ENCODE peak calls at places on chromosomes 3 and 15, in five cellular contexts. W is cardiac muscle cell, S is HL-60, K is NCI-H460, A is IMR-90. M is an unnamed sample.

GRCh38 chr15:68373028-68373427 is 58.9 kb downstream of the ITGA11 start:
- DNase-seq in W (no peak), S (no peak), K (no peak), A (no peak), M (no peak)

GRCh38 chr3:134651347-134652041 is 672 bp upstream of the KY start:
- DNase-seq in W (peak), S (no peak), K (no peak), A (peak), M (no peak)

GRCh38 chr3:41888368-41889076 is 73.4 kb downstream of the ULK4 start:
- DNase-seq in W (no peak), S (no peak), K (no peak), A (no peak), M (no peak)

GRCh38 chr3:25088284-25088683 is 339.8 kb upstream of the RARB start:
- DNase-seq in W (no peak), S (no peak), K (no peak), A (no peak), M (peak)

GRCh38 chr3:82672966-82673365 is 911.5 kb upstream of the GBE1 start:
- DNase-seq in W (no peak), S (no peak), K (no peak), A (no peak), M (no peak)

GRCh38 chr3:156024904-156025303 is 95.5 kb upstream of the KCNAB1 start:
- DNase-seq in W (peak), S (no peak), K (no peak), A (peak), M (no peak)

GRCh38 chr3:167714871-167715270 is 19.8 kb downstream of the PDCD10 start:
- DNase-seq in W (no peak), S (no peak), K (no peak), A (no peak), M (no peak)

GRCh38 chr3:117059990-117060338 is 350.4 kb downstream of the TUSC7 start:
- DNase-seq in W (no peak), S (no peak), K (no peak), A (no peak), M (no peak)

GRCh38 chr15:87033056-87033455 is 953.4 kb downstream of the AGBL1 start:
- DNase-seq in W (peak), S (no peak), K (no peak), A (no peak), M (peak)

GRCh38 chr3:70072180-70072579 is 72.6 kb downstream of the SAMMSON start:
- DNase-seq in W (no peak), S (no peak), K (no peak), A (no peak), M (no peak)

GRCh38 chr15:96361309-96362000 is 31.0 kb downstream of the NR2F2 start:
- DNase-seq in W (no peak), S (no peak), K (no peak), A (no peak), M (no peak)

GRCh38 chr15:89401636-89402252 is 67.1 kb upstream of the POLG start:
- DNase-seq in W (peak), S (peak), K (peak), A (peak), M (no peak)

GRCh38 chr3:124266517-124266916 is 274.6 kb upstream of the ROPN1 start:
- DNase-seq in W (peak), S (no peak), K (no peak), A (no peak), M (no peak)

GRCh38 chr15:88603885-88604284 is 17.3 kb upstream of the AEN start:
- DNase-seq in W (no peak), S (no peak), K (no peak), A (no peak), M (no peak)

GRCh38 chr3:96175500-96175899 is 638.9 kb upstream of the EPHA6 start:
- DNase-seq in W (no peak), S (no peak), K (no peak), A (no peak), M (no peak)

GRCh38 chr3:101243285-101244211 is 76.8 kb downstream of the IMPG2 start:
- DNase-seq in W (no peak), S (no peak), K (no peak), A (no peak), M (no peak)

GRCh38 chr3:10772230-10773161 is 43.5 kb upstream of the SLC6A11 start:
- DNase-seq in W (peak), S (no peak), K (no peak), A (no peak), M (peak)

GRCh38 chr15:68303134-68303533 is 25.6 kb downstream of the FEM1B start:
- DNase-seq in W (no peak), S (no peak), K (no peak), A (no peak), M (no peak)

GRCh38 chr15:77481670-77482069 is 61.0 kb downstream of the HMG20A start:
- DNase-seq in W (peak), S (no peak), K (no peak), A (no peak), M (no peak)

GRCh38 chr3:197007296-197007940 is 22.2 kb downstream of the MELTF start:
- DNase-seq in W (no peak), S (no peak), K (no peak), A (no peak), M (no peak)

GRCh38 chr3:149600619-149601018 is 57.2 kb downstream of the WWTR1 start:
- DNase-seq in W (peak), S (no peak), K (no peak), A (no peak), M (no peak)

GRCh38 chr3:8567784-8568575 is 66.4 kb downstream of the LMCD1 start:
- DNase-seq in W (no peak), S (no peak), K (no peak), A (no peak), M (no peak)

GRCh38 chr3:71905426-71905825 is 120.5 kb upstream of the PROK2 start:
- DNase-seq in W (no peak), S (peak), K (no peak), A (no peak), M (no peak)

GRCh38 chr15:78203346-78204225 is 30.8 kb downstream of the ACSBG1 start:
- DNase-seq in W (no peak), S (no peak), K (no peak), A (no peak), M (no peak)

GRCh38 chr15:82805994-82806406 is at the start of gene FSD2:
- DNase-seq in W (no peak), S (no peak), K (no peak), A (no peak), M (peak)

GRCh38 chr15:69559440-69560215 is 107.0 kb downstream of the RPLP1 start:
- DNase-seq in W (peak), S (no peak), K (no peak), A (no peak), M (no peak)

M was measured in nephron progenitor cell.